ENCODE peak calls at places on chromosomes 4 and X, in seven cellular contexts. C is LoVo; Q is neural progenitor cell; Y is CD8-positive, alpha-beta T cell; O is mesenchymal stem cell; S is NCI-H2171; H is epithelial cell of esophagus. D is an unnamed sample.

GRCh38 chrX:38916801-38917200 is 115.5 kb downstream of the MID1IP1 start:
- DNase-seq in O (no peak), H (no peak), Y (no peak), S (no peak), C (no peak), Q (no peak), D (no peak)

GRCh38 chr4:54226399-54227260 is 2.5 kb upstream of the PDGFRA start:
- DNase-seq in S (no peak), H (no peak), O (peak; percentile 87), C (no peak), Q (peak; percentile 38), Y (no peak), D (peak; percentile 84)

GRCh38 chrX:118717703-118718391 is 9.6 kb upstream of the IL13RA1 start:
- DNase-seq in Q (no peak), H (no peak), O (no peak), S (no peak), C (no peak), Y (no peak), D (no peak)

GRCh38 chr4:171519457-171519856 is 293.7 kb upstream of the GALNTL6 start:
- DNase-seq in Y (no peak), O (no peak), S (no peak), Q (no peak), H (no peak), C (no peak), D (no peak)

GRCh38 chrX:17860179-17860780 is 818 bp downstream of the RAI2 start:
- DNase-seq in S (no peak), Y (no peak), C (no peak), Q (peak; percentile 39), H (no peak), O (peak; percentile 0), D (no peak)

GRCh38 chr4:168496834-168497233 is at the start of gene PALLD:
- DNase-seq in Q (no peak), Y (no peak), S (no peak), H (no peak), C (no peak), O (peak; percentile 77), D (peak; percentile 47)

GRCh38 chrX:154761977-154762528 is 611 bp upstream of the DKC1 start:
- DNase-seq in S (peak; percentile 41), O (no peak), Y (no peak), C (no peak), H (no peak), Q (no peak), D (no peak)

GRCh38 chr4:26298198-26298950 is 22.4 kb upstream of the RBPJ start:
- DNase-seq in Q (peak; percentile 54), H (no peak), S (no peak), Y (no peak), O (no peak), C (no peak), D (peak; percentile 42)

GRCh38 chr4:101865501-101866062 is 75.1 kb downstream of the BANK1 start:
- DNase-seq in S (no peak), Y (no peak), O (peak; percentile 78), H (peak; percentile 67), Q (no peak), C (peak; percentile 4), D (peak; percentile 32)

GRCh38 chr4:7431696-7432530 is 2.8 kb downstream of the PSAPL1 start:
- DNase-seq in Q (no peak), C (no peak), O (no peak), S (no peak), Y (no peak), H (peak; percentile 1), D (no peak)

GRCh38 chr4:23234018-23234417 is 541.3 kb downstream of the GBA3 start:
- DNase-seq in C (no peak), O (no peak), Q (peak; percentile 25), Y (no peak), S (no peak), H (no peak), D (no peak)

GRCh38 chr4:27947320-27947719 is 1086.7 kb downstream of the STIM2 start:
- DNase-seq in H (no peak), Q (no peak), O (no peak), S (no peak), Y (no peak), C (no peak), D (peak; percentile 76)